ENCODE peak calls at places on chromosomes 3 and 15, in five cellular contexts. Z, Q, D, U and I are unnamed samples. For H3K4me1, the result is how much of the 10 kb centered on the place peaks cover.

GRCh38 chr3:35641920-35642532 is 2.7 kb downstream of the ARPP21 start:
- DNase-seq in D (no peak), Q (no peak), U (no peak), Z (no peak), I (no peak)

GRCh38 chr3:48597408-48597800 is 2.3 kb upstream of the COL7A1 start:
- DNase-seq in Z (no peak), Q (no peak), U (no peak), D (no peak), I (no peak)

GRCh38 chr15:59522988-59523461 is 85.0 kb downstream of the FAM81A start:
- DNase-seq in D (no peak), Z (no peak), U (no peak), Q (no peak), I (peak)

GRCh38 chr3:166433060-166433459 is 595.8 kb upstream of the BCHE start:
- DNase-seq in U (no peak), Z (no peak), Q (no peak), D (no peak), I (no peak)

GRCh38 chr15:96274698-96275097 is 55.8 kb upstream of the NR2F2 start:
- DNase-seq in Q (no peak), U (no peak), D (no peak), Z (no peak), I (no peak)

GRCh38 chr3:112498916-112499315 is 356 bp downstream of the BTLA start:
- DNase-seq in Z (no peak), Q (no peak), D (no peak), U (no peak), I (no peak)

GRCh38 chr3:12436514-12437222 is 47.6 kb upstream of the TSEN2 start:
- DNase-seq in Z (no peak), Q (no peak), D (peak), U (no peak), I (no peak)

GRCh38 chr3:45993421-45994027 is 2.1 kb downstream of the FYCO1 start:
- DNase-seq in U (no peak), Z (no peak), Q (no peak), D (no peak), I (no peak)

GRCh38 chr15:35690698-35691116 is 144.7 kb upstream of the DPH6 start:
- DNase-seq in U (no peak), Z (no peak), D (no peak), Q (no peak), I (no peak)

GRCh38 chr3:183536238-183536880 is 19.1 kb downstream of the KLHL6 start:
- DNase-seq in U (no peak), Q (no peak), D (no peak), Z (no peak), I (no peak)

GRCh38 chr3:100032262-100032661 is 82.0 kb downstream of the FILIP1L start:
- DNase-seq in U (no peak), Q (no peak), D (no peak), Z (no peak), I (no peak)

GRCh38 chr3:161430307-161430706 is 59.0 kb upstream of the SPTSSB start:
- DNase-seq in Z (no peak), U (no peak), D (no peak), Q (no peak), I (no peak)

GRCh38 chr3:55484741-55485207 is 2.3 kb downstream of the WNT5A start:
- DNase-seq in Q (no peak), D (no peak), Z (no peak), U (no peak), I (no peak)

GRCh38 chr3:45224824-45225464 is 1.1 kb downstream of the TMEM158 start:
- DNase-seq in D (peak), Z (peak), Q (peak), U (no peak), I (no peak)

GRCh38 chr3:128605091-128606046 is 45.2 kb downstream of the RPN1 start:
- DNase-seq in U (no peak), Q (no peak), D (no peak), Z (no peak), I (no peak)

GRCh38 chr15:58985443-58985842 is 2.0 kb upstream of the RNF111 start:
- DNase-seq in Q (no peak), D (peak), U (no peak), Z (no peak), I (no peak)

GRCh38 chr15:59524331-59524731 is 86.3 kb downstream of the FAM81A start:
- DNase-seq in D (no peak), Q (no peak), Z (no peak), U (no peak), I (peak)

GRCh38 chr3:69869021-69869420 is 129.8 kb downstream of the MITF start:
- DNase-seq in Q (no peak), D (no peak), Z (no peak), U (no peak), I (no peak)

GRCh38 chr3:136982520-136983138 is 24.8 kb downstream of the IL20RB start:
- DNase-seq in Q (no peak), Z (no peak), U (no peak), D (no peak), I (no peak)

GRCh38 chr3:177452487-177452886 is 255.2 kb upstream of the TBL1XR1 start:
- DNase-seq in Z (no peak), U (no peak), Q (no peak), D (no peak), I (no peak)

GRCh38 chr15:27808182-27808581 is 290.9 kb downstream of the OCA2 start:
- DNase-seq in Z (no peak), D (no peak), U (no peak), Q (no peak), I (no peak)

GRCh38 chr3:142447308-142447851 is 457 bp downstream of the XRN1 start:
- DNase-seq in Z (no peak), Q (peak), D (peak), U (peak), I (peak)

GRCh38 chr3:181623924-181624694 is 87.6 kb upstream of the SOX2 start:
- DNase-seq in D (no peak), Q (no peak), Z (no peak), U (no peak), I (no peak)

GRCh38 chr3:120487079-120487693 is 36.4 kb upstream of the FSTL1 start:
- DNase-seq in Z (no peak), Q (no peak), D (peak), U (no peak), I (no peak)

GRCh38 chr3:57130426-57131209 is 34.5 kb downstream of the IL17RD start:
- DNase-seq in D (no peak), Q (no peak), U (no peak), Z (no peak), I (no peak)

GRCh38 chr15:97037080-97037479 is 706.6 kb downstream of the NR2F2 start:
- DNase-seq in Z (no peak), U (no peak), Q (no peak), D (no peak), I (no peak)

GRCh38 chr3:196339493-196340254 is 1.5 kb upstream of the TM4SF19 start:
- DNase-seq in D (no peak), U (no peak), Q (no peak), Z (no peak), I (no peak)

GRCh38 chr3:185290266-185290665 is 36.4 kb upstream of the EHHADH start:
- DNase-seq in Z (no peak), Q (no peak), D (no peak), U (no peak), I (no peak)

GRCh38 chr3:12954891-12955650 is 113.7 kb upstream of the RPL32 start:
- DNase-seq in Z (peak), U (no peak), D (peak), Q (peak), I (no peak)

GRCh38 chr3:3196148-3196861 is 16.8 kb upstream of the CRBN start:
- DNase-seq in Z (no peak), Q (no peak), U (no peak), D (no peak), I (no peak)

GRCh38 chr15:57555270-57555669 is 36.4 kb upstream of the MYZAP start:
- DNase-seq in D (no peak), U (no peak), Z (no peak), Q (no peak), I (no peak)

GRCh38 chr15:42723068-42723467 is 13.9 kb downstream of the CDAN1 start:
- DNase-seq in D (no peak), Z (no peak), U (no peak), Q (no peak), I (no peak)

GRCh38 chr15:96093063-96093462 is 237.4 kb upstream of the NR2F2 start:
- DNase-seq in D (no peak), U (no peak), Z (no peak), Q (no peak), I (no peak)

DNA sequence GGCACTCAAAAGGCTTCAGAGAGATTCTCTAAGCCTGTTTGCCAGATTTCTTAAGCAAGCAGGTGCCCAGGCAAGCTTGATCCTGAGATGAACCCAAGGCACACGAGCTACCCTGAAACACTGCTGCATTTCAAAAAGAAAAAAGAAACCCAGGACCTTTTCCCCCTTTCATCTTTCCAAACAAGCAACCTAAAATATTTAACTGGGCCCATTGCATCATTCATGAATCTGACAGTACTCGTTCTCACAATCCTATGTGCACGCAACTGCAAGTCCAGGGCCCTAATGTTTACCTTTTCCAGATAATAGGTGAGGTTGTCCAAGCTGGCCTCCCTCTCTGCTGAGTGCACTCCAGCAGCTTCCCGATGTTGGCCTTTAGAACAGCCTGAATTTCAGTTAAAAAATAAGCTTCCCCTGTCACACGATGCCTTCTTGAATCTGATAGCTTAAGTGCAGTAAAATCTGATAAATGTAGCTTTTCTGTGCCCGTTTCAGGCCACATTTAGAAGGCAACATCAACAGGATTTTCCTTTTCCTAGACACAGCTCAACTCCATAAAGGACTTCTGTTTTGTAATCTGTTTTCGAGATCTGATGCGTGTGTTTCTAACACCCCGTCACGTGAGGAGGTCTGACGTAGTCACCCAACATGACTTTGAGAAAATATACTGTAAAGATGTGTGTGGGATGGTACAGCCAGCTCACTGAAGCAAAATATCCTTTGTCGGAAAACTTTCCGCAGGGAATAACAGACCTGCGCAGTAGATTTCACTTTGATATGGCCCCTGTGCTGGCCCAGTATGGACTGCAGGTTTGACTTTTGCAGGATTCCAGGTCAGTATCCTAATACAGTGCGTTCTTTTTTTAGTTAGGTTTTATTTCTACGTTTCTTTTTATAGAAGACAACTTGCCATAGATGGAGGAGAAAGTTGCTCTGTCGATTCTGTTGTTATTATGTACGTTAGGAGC is 55.1 kb upstream of the RASA2 start:
- DNase-seq in Q (no peak), D (peak), Z (no peak), U (no peak), I (no peak)
- TF ChIP-seq POLR2AphosphoS5 in Q (no peak), D (peak), Z (no peak), U (no peak), I (peak)

DNA sequence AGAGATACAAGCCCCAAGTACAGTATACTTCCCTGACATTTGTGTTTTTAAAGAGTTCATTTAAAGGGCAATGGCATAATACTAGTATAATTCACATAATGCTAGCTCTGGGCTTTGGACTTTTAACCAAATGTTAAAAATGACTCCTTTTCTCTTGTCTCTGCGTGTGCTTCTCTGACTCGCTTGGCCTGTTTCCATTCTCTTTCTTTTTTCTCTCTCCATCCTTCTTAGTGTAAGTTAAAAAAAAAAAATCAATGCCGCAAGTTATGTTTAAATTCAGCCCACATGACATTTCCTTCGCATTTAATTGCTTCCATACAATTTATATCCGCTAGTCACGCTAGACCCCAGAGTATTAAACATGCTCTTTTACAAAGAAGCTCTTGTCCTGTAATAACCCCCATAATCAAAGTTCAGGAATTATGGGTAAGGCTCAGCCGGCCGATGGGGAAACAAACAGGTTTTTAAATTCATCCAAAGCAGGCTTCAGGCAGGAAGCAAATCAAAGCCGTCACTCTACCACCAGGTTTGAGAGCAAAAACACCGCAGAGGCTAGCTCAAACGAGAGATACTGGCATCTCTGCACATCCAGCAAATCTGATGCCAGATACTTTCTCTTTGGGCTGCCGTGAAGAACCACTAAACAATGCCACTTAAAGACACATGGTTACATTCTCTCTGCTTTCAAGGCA is 19.3 kb downstream of the WWTR1 start:
- DNase-seq in Q (no peak), Z (no peak), D (no peak), U (no peak), I (no peak)
- H3K4me1 ChIP-seq in Q (half or more), Z (under half), D (under half), U (half or more), I (half or more)

DNA sequence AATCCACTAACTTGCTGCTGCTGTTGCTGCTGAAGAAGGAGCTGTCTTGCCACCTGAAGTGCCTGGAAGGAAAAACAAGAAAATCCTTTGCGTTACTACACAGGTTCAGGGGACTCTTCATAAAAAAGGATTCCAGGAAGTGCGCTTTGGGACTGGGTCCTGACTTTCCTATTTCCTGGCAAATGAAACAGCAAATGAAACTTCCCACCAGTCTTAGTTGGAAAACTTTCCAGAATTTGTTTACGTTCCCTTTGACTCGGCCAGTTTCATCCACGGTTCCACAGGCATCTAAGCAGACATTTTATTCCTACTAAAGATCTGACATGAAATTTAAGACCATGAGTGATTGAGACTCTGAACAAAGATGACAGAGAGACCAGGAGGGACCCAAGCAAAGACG is 471.0 kb downstream of the FOXP1 start:
- DNase-seq in Q (no peak), Z (no peak), D (no peak), U (no peak), I (no peak)
- TF ChIP-seq POLR2AphosphoS5 in Q (no peak), Z (no peak), D (no peak), U (no peak), I (no peak)

GRCh38 chr3:172201136-172201989 is 162.0 kb downstream of the FNDC3B start:
- DNase-seq in Q (peak), Z (peak), D (peak), U (no peak), I (no peak)

GRCh38 chr3:172201990-172202318 is 162.6 kb downstream of the FNDC3B start:
- DNase-seq in Q (no peak), U (no peak), Z (no peak), D (no peak), I (no peak)

GRCh38 chr3:172204716-172205115 is 165.3 kb downstream of the FNDC3B start:
- DNase-seq in D (no peak), U (no peak), Z (no peak), Q (no peak), I (no peak)

GRCh38 chr3:172203522-172204258 is 164.3 kb downstream of the FNDC3B start:
- DNase-seq in Q (peak), Z (no peak), D (no peak), U (no peak), I (no peak)

DNA sequence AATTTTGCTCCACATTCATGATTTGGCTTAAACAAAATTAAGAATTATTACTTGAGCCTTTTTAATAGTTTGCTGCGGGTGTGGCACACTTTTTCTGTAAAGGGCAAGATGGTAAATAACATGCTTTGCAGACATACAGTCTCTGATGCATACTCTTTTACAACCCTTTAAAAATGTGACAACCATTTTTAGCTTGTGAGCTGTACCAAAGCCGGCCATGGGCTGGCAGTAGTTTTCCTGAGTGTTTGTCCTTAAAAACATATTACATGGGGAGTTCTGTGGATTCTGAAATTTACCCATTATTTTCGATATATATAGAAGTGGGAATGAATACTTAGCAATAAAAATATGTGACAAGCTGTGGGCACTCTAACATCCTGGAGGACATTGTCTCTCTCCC is 163.4 kb downstream of the FNDC3B start:
- DNase-seq in Q (no peak), Z (no peak), U (no peak), D (no peak), I (no peak)
- H3K4me1 ChIP-seq in Q (under half), Z (under half), U (half or more), D (under half), I (half or more)

DNA sequence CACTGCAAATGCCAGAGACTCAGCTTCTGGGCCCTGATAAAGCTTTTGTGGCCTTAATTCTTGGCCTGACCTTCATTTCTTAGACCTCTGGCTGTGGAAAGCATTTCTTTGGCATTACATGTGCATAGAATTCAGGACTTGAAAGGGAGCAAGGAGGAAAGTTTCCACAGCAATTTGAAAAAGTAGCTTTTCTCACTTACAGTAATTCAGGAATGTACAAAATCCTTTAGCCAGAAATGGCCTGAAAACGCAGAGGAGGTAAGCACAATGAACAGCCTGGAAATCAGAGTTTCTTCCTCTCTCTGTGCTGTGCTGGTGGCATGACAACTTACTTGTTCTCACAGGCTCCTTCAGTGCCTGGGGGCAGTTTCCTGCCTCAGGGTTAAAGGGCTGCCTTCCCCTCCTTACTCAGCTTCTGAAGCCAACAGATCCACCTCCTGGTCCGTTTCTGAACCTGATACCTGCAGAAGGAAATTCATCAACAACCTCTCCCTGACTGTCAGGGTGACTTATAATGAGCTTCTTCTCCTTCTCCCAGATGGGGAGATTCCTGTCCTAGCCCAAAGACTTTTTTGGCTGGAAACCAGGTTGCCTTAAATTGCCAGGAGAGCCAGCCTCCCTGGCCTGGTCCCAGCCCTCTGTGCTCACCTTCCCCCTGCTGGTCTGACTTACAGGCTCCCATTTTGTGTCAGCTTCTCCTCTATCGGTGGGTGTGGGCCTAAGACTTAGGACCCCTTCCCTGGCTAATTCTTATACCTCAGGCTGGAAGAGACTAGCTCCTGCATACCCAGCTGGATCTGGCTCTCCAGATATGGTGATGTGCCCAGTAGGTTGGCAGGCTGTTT is 102.3 kb downstream of the MYRIP start:
- DNase-seq in Q (no peak), U (no peak), D (no peak), Z (no peak), I (no peak)
- TF ChIP-seq POLR2AphosphoS5 in Q (no peak), U (no peak), D (no peak), Z (no peak), I (peak)

GRCh38 chr3:41097896-41098496 is 101.3 kb upstream of the CTNNB1 start:
- DNase-seq in Z (no peak), D (no peak), Q (no peak), U (no peak), I (no peak)
- H3K4me1 ChIP-seq in Z (under half), D (under half), Q (under half), U (under half), I (under half)

GRCh38 chr15:52256366-52256765 is 39.2 kb downstream of the MYO5C start:
- DNase-seq in Z (peak), D (peak), Q (peak), U (peak), I (no peak)
- TF ChIP-seq POLR2AphosphoS5 in Z (no peak), D (no peak), Q (no peak), U (no peak), I (no peak)

GRCh38 chr3:152295834-152296233 is 27.1 kb downstream of the MBNL1 start:
- DNase-seq in Q (no peak), D (no peak), Z (no peak), U (no peak), I (no peak)
- H3K4me1 ChIP-seq in Q (half or more), D (under half), Z (under half), U (under half), I (half or more)